ENCODE peak calls at places on chromosomes 4 and X, in six cellular contexts. G is A549, Y is lower lobe of right lung, E is activated B cell treated with CpG ODN at 0.5 μM for 24 hours, L is foreskin fibroblast, O is colonic mucosa. Q is an unnamed sample.

GRCh38 chr4:186587416-186588018 is 32.1 kb upstream of the MTNR1A start:
- DNase-seq in G (peak; percentile 43), Y (peak; percentile 68), E (peak; percentile 20), L (peak; percentile 51), O (peak; percentile 75), Q (no peak)

GRCh38 chr4:616911-617643 is 8.3 kb upstream of the PDE6B start:
- DNase-seq in G (no peak), Y (no peak), E (no peak), L (no peak), O (no peak), Q (peak; percentile 52)

GRCh38 chr4:179165862-179166261 is 1723.6 kb upstream of the AGA start:
- DNase-seq in G (no peak), Y (no peak), E (no peak), L (no peak), O (no peak), Q (no peak)

GRCh38 chr4:116953947-116954346 is 131.4 kb downstream of the TRAM1L1 start:
- DNase-seq in G (no peak), Y (no peak), E (no peak), L (no peak), O (no peak), Q (no peak)

GRCh38 chrX:106997611-106998010 is 2.4 kb downstream of the MORC4 start:
- DNase-seq in G (no peak), Y (no peak), E (no peak), L (no peak), O (no peak), Q (no peak)

GRCh38 chrX:98299785-98300184 is 1416.1 kb downstream of the RPA4 start:
- DNase-seq in G (no peak), Y (no peak), E (no peak), L (no peak), O (no peak), Q (no peak)

GRCh38 chrX:134423606-134424005 is 36.4 kb upstream of the HPRT1 start:
- DNase-seq in G (peak; percentile 8), Y (no peak), E (no peak), L (peak; percentile 16), O (no peak), Q (no peak)

GRCh38 chr4:8428288-8429097 is 12.0 kb downstream of the ACOX3 start:
- DNase-seq in G (peak; percentile 61), Y (peak; percentile 91), E (peak; percentile 98), L (peak; percentile 84), O (peak; percentile 90), Q (no peak)

GRCh38 chrX:22922961-22923360 is 76.8 kb upstream of the DDX53 start:
- DNase-seq in G (no peak), Y (no peak), E (no peak), L (peak; percentile 37), O (no peak), Q (no peak)

GRCh38 chrX:53713987-53714579 is 27.6 kb upstream of the HUWE1 start:
- DNase-seq in G (no peak), Y (no peak), E (no peak), L (no peak), O (no peak), Q (no peak)

GRCh38 chr4:73223258-73223651 is 35.3 kb downstream of the ANKRD17 start:
- DNase-seq in G (no peak), Y (no peak), E (no peak), L (no peak), O (no peak), Q (no peak)

GRCh38 chrX:40100141-40100536 is 2.4 kb upstream of the BCOR start:
- DNase-seq in G (no peak), Y (peak; percentile 60), E (no peak), L (no peak), O (no peak), Q (no peak)

GRCh38 chr4:112951362-112951962 is 98.0 kb upstream of the ANK2 start:
- DNase-seq in G (no peak), Y (no peak), E (no peak), L (no peak), O (no peak), Q (no peak)

GRCh38 chr4:39635023-39635422 is 3.6 kb downstream of the SMIM14 start:
- DNase-seq in G (no peak), Y (no peak), E (no peak), L (no peak), O (peak; percentile 63), Q (no peak)

GRCh38 chr4:39641451-39641850 is 2.8 kb upstream of the SMIM14 start:
- DNase-seq in G (no peak), Y (no peak), E (no peak), L (no peak), O (no peak), Q (no peak)

GRCh38 chr4:39636786-39637185 is 1.9 kb downstream of the SMIM14 start:
- DNase-seq in G (no peak), Y (no peak), E (no peak), L (no peak), O (no peak), Q (no peak)

GRCh38 chr4:39637572-39638357 is 900 bp downstream of the SMIM14 start:
- DNase-seq in G (no peak), Y (peak; percentile 73), E (no peak), L (peak; percentile 70), O (peak; percentile 74), Q (no peak)

DNA sequence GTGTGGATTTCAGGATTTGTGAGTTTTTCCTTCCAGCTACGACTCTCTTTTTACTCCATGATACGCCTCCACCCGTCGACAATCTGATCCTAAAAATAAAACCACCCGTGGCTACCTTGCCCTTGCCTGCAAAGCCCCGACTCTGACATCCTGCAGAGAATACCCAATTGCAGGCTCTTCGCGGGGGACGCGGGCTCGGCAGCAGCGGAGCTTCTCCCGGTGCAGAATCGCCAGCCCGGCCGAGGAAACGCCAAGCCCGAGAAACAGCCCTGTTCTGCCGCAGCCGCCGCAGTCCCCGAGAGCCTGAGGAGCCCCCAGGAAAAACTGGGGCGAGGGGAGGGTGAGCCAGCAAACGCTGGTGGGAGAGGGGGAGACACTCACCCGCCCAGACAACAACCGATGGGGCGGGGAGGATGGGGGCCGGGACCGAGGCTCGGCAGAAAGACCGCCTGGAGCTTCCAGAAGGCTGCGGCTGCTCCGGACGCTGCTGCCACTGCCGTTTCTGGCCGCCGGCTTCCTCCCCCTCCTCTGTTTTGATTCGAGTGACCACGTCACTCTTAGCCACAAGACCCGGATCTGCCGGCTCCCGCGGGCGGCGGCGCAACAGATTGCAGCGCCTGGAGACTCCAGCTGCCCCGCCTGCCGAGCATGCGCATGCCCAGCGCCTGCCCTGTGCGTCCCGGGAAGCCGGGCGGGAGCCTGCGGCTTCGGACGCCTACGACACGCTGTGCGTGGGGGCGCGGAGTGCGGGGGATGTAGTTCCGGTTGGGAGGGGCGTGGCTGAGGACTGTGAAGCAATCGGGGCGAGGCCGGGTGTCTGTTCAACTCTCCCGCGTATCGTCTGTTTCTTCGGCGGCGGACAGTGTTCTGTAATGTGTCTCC is at the start of gene SMIM14:
- DNase-seq in G (peak; percentile 89), Y (peak; percentile 99), E (peak; percentile 92), L (peak; percentile 99), O (peak; percentile 98), Q (peak; percentile 100)
- TF ChIP-seq CTCF in G (no peak), Y (peak; percentile 34), E (no peak), L (no peak), O (no peak), Q (peak; percentile 16)

DNA sequence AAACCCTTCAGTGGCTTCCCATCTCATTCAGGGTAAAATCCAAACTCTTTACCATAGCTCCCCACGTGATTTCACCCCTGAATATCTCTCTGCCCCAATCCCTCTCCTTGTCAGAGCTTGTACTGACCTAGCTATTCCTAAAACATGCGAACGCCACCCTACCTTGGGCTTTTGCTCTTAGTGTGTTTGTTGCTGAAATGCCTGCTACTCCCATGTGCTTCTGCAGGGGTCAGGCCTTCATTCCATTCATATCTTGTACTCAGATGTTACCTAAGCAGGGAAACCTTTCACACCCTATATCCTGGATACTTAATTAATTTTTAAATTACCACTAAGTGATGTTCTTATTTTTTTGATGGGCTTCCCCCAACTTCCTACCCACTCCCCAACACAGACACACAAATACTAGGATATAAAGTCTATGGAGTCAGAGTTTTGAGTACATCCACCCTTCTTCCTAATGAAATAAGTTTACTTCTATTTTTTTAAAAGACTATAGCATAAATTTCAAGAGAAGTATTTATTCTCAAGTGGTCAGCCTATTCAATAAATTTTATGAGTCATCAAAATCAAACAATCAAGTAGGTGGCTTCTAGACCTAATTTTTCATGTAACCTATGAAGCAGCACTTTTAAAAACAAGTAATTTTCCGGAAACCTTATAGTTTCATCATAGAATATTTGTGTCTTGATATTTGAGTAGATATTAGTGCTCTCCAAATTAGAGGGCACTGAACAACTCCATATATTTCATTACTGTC is 189.4 kb downstream of the RAPGEF2 start:
- DNase-seq in G (no peak), Y (no peak), E (no peak), L (no peak), O (no peak), Q (no peak)
- TF ChIP-seq CTCF in G (no peak), Y (no peak), E (no peak), L (no peak), O (no peak), Q (no peak)

GRCh38 chrX:77444075-77444474 is 3.1 kb upstream of the FGF16 start:
- DNase-seq in G (no peak), Y (no peak), E (no peak), L (no peak), O (no peak), Q (no peak)

GRCh38 chrX:77448170-77448569 is 981 bp downstream of the FGF16 start:
- DNase-seq in G (no peak), Y (no peak), E (no peak), L (no peak), O (no peak), Q (no peak)

GRCh38 chrX:77446840-77447239 is 349 bp upstream of the FGF16 start:
- DNase-seq in G (no peak), Y (no peak), E (no peak), L (no peak), O (no peak), Q (no peak)

GRCh38 chrX:77447339-77448149 is at the start of gene FGF16:
- DNase-seq in G (no peak), Y (no peak), E (no peak), L (no peak), O (no peak), Q (peak; percentile 91)

DNA sequence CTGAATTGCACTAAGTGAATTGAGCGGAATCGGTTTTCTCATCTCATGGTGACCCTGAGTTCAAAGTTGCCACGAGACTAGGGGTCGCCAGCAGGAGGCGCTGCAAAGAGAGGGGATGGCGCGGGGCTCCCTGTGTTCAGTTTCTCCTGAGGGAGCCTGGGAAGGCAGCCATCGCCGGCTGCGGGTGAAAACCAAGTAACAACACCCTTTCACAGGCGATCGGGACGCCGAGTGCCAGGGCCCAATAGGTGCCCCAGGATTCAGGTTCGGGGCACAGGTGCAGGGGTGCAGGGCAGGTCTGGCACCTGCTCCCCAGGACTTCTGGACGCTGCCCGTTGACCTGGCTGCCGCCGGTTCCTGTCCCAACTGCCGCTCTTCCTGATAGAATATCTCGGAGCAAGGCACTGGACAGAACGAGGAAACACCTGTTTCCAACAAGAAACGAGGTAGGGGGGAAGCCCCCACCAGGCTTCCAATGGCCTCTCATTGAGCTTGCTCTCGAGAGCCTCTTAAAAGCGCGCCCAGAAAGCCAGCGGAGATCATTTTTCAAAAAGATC is 1.1 kb upstream of the FGF16 start:
- DNase-seq in G (no peak), Y (peak; percentile 42), E (no peak), L (no peak), O (peak; percentile 23), Q (no peak)
- TF ChIP-seq CTCF in G (no peak), Y (peak; percentile 13), E (no peak), L (peak; percentile 5), O (peak; percentile 28), Q (peak; percentile 66)

DNA sequence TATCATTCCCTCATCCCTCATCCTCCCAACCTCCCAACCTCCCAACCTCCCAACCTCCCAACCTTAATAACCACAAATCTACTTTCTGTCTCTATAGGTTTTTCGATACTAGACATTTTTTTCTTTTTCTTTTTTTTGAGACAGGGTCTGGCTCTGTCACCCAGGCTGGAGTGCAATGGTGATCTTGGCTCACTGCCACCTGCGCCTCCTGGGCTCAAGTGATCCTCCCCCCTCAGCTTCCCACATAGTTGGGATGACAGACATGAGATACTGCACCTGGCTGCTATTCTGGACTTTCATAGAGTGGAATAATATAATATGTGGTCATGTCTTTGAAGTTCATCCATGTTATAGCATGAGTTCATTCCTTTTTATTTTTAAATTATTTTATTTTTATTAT is 39.5 kb upstream of the ZFX start:
- DNase-seq in G (no peak), Y (no peak), E (no peak), L (no peak), O (no peak), Q (no peak)
- TF ChIP-seq CTCF in G (no peak), Y (no peak), E (no peak), L (no peak), O (no peak), Q (no peak)